ENCODE peak calls at places on chromosome 22, in six cellular contexts. One of them, this sample, is unnamed.

GRCh38 chr22:24776525-24776924 is 2.0 kb upstream of the PIWIL3 start:
- DNase-seq in neural progenitor cell: no peak
- DNase-seq in ovary: no peak
- DNase-seq in AG04449: no peak
- DNase-seq in dorsolateral prefrontal cortex: no peak
- DNase-seq in heart left ventricle: no peak
- DNase-seq in this sample: no peak

GRCh38 chr22:17418890-17419324 is 49.6 kb downstream of the CECR2 start:
- DNase-seq in AG04449: no peak
- DNase-seq in dorsolateral prefrontal cortex: no peak
- DNase-seq in ovary: no peak
- DNase-seq in neural progenitor cell: peak; percentile 9
- DNase-seq in heart left ventricle: no peak
- DNase-seq in this sample: no peak

GRCh38 chr22:39205344-39206021 is 39.3 kb downstream of the PDGFB start:
- DNase-seq in ovary: no peak
- DNase-seq in neural progenitor cell: no peak
- DNase-seq in AG04449: no peak
- DNase-seq in dorsolateral prefrontal cortex: no peak
- DNase-seq in heart left ventricle: no peak
- DNase-seq in this sample: peak; percentile 49

GRCh38 chr22:31883989-31884388 is 60.3 kb upstream of the YWHAH start:
- DNase-seq in heart left ventricle: no peak
- DNase-seq in dorsolateral prefrontal cortex: no peak
- DNase-seq in neural progenitor cell: no peak
- DNase-seq in ovary: no peak
- DNase-seq in AG04449: no peak
- DNase-seq in this sample: no peak

GRCh38 chr22:39980635-39981034 is 14.1 kb upstream of the FAM83F start:
- DNase-seq in neural progenitor cell: no peak
- DNase-seq in ovary: no peak
- DNase-seq in heart left ventricle: no peak
- DNase-seq in dorsolateral prefrontal cortex: peak; percentile 33
- DNase-seq in AG04449: no peak
- DNase-seq in this sample: no peak

GRCh38 chr22:31141551-31141950 is 1.2 kb upstream of the PLA2G3 start:
- DNase-seq in dorsolateral prefrontal cortex: no peak
- DNase-seq in AG04449: no peak
- DNase-seq in ovary: no peak
- DNase-seq in heart left ventricle: no peak
- DNase-seq in neural progenitor cell: no peak
- DNase-seq in this sample: no peak

GRCh38 chr22:28019360-28019759 is 100.3 kb upstream of the PITPNB start:
- DNase-seq in AG04449: no peak
- DNase-seq in neural progenitor cell: no peak
- DNase-seq in dorsolateral prefrontal cortex: peak; percentile 18
- DNase-seq in heart left ventricle: no peak
- DNase-seq in ovary: peak; percentile 34
- DNase-seq in this sample: no peak

GRCh38 chr22:23180893-23181762 is 819 bp downstream of the BCR start:
- DNase-seq in AG04449: no peak
- DNase-seq in neural progenitor cell: peak; percentile 27
- DNase-seq in ovary: peak; percentile 54
- DNase-seq in dorsolateral prefrontal cortex: no peak
- DNase-seq in heart left ventricle: no peak
- DNase-seq in this sample: no peak

GRCh38 chr22:43226368-43226979 is 39.5 kb upstream of the TTLL12 start:
- DNase-seq in neural progenitor cell: peak; percentile 89
- DNase-seq in heart left ventricle: no peak
- DNase-seq in dorsolateral prefrontal cortex: no peak
- DNase-seq in ovary: peak; percentile 70
- DNase-seq in AG04449: no peak
- DNase-seq in this sample: no peak
- TF ChIP-seq CTCF in neural progenitor cell: peak; percentile 35
- TF ChIP-seq CTCF in heart left ventricle: no peak
- TF ChIP-seq CTCF in dorsolateral prefrontal cortex: no peak
- TF ChIP-seq CTCF in ovary: no peak
- TF ChIP-seq CTCF in AG04449: peak; percentile 37
- TF ChIP-seq CTCF in this sample: no peak

GRCh38 chr22:45742866-45743450 is 71.3 kb downstream of the ATXN10 start:
- DNase-seq in ovary: no peak
- DNase-seq in dorsolateral prefrontal cortex: no peak
- DNase-seq in neural progenitor cell: no peak
- DNase-seq in AG04449: no peak
- DNase-seq in heart left ventricle: no peak
- DNase-seq in this sample: no peak
- H3K4me3 ChIP-seq in ovary: no peak overlapping the region
- H3K4me3 ChIP-seq in dorsolateral prefrontal cortex: no peak overlapping the region
- H3K4me3 ChIP-seq in neural progenitor cell: no peak overlapping the region
- H3K4me3 ChIP-seq in AG04449: no peak overlapping the region
- H3K4me3 ChIP-seq in heart left ventricle: no peak overlapping the region
- H3K4me3 ChIP-seq in this sample: no peak overlapping the region

GRCh38 chr22:46452195-46453005 is 85.0 kb downstream of the CELSR1 start:
- DNase-seq in AG04449: no peak
- DNase-seq in dorsolateral prefrontal cortex: no peak
- DNase-seq in neural progenitor cell: no peak
- DNase-seq in heart left ventricle: no peak
- DNase-seq in ovary: no peak
- DNase-seq in this sample: no peak

GRCh38 chr22:46454233-46454909 is 83.0 kb downstream of the CELSR1 start:
- DNase-seq in heart left ventricle: no peak
- DNase-seq in ovary: no peak
- DNase-seq in AG04449: no peak
- DNase-seq in neural progenitor cell: no peak
- DNase-seq in dorsolateral prefrontal cortex: no peak
- DNase-seq in this sample: no peak

GRCh38 chr22:46453829-46454220 is 83.6 kb downstream of the CELSR1 start:
- DNase-seq in dorsolateral prefrontal cortex: no peak
- DNase-seq in AG04449: no peak
- DNase-seq in heart left ventricle: no peak
- DNase-seq in neural progenitor cell: no peak
- DNase-seq in ovary: no peak
- DNase-seq in this sample: no peak

GRCh38 chr22:46451741-46452140 is 85.7 kb downstream of the CELSR1 start:
- DNase-seq in dorsolateral prefrontal cortex: no peak
- DNase-seq in neural progenitor cell: no peak
- DNase-seq in heart left ventricle: no peak
- DNase-seq in ovary: no peak
- DNase-seq in AG04449: no peak
- DNase-seq in this sample: no peak

DNA sequence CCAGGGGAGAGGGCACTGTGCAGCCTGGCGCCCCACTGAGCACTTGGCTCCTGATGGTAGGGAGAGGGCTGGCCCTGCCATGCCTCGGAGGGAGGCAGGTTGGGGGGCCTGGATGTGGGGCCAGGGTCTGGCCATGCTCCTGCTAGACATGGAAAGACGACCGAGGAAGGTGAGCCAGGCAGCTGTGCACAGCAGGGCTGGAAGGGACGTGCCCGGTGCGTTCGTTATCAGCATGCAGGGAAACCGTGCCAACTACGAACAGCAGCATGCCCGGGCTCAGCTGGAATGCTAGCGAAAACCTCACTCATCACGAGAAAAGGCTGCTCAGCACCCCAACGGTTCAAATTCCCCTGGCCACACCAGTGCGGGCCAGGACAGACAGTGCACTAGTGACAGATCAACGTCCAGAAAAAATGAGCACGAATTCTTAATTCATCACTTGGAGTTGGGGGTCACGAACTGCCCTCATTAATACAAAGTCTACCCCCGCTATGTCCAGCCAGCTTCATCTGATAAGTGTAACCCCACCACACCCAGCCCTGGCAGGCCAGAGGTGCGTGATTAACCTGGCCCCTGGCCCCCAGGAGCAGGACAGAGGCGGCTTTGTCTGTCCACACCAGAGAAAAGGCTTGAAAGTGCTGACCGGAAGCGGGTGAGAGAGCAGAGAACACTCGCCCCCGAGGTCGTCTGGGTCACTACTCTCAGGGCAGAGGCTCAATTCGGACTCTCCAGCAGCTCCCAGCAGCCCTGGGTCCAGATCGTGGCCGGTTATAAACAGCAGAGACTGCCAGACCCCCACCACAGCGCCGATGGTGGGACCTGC is 84.2 kb downstream of the CELSR1 start:
- DNase-seq in neural progenitor cell: no peak
- DNase-seq in ovary: no peak
- DNase-seq in dorsolateral prefrontal cortex: no peak
- DNase-seq in AG04449: no peak
- DNase-seq in heart left ventricle: no peak
- DNase-seq in this sample: no peak
- TF ChIP-seq CTCF in neural progenitor cell: no peak
- TF ChIP-seq CTCF in ovary: no peak
- TF ChIP-seq CTCF in dorsolateral prefrontal cortex: no peak
- TF ChIP-seq CTCF in AG04449: no peak
- TF ChIP-seq CTCF in heart left ventricle: no peak
- TF ChIP-seq CTCF in this sample: no peak

GRCh38 chr22:49452362-49452946 is 375.2 kb downstream of the BRD1 start:
- DNase-seq in AG04449: no peak
- DNase-seq in neural progenitor cell: no peak
- DNase-seq in heart left ventricle: no peak
- DNase-seq in ovary: no peak
- DNase-seq in dorsolateral prefrontal cortex: no peak
- DNase-seq in this sample: no peak

GRCh38 chr22:49449811-49450386 is 377.8 kb downstream of the BRD1 start:
- DNase-seq in ovary: no peak
- DNase-seq in neural progenitor cell: peak; percentile 60
- DNase-seq in heart left ventricle: no peak
- DNase-seq in AG04449: no peak
- DNase-seq in dorsolateral prefrontal cortex: no peak
- DNase-seq in this sample: no peak

GRCh38 chr22:49451070-49451840 is 376.4 kb downstream of the BRD1 start:
- DNase-seq in ovary: no peak
- DNase-seq in dorsolateral prefrontal cortex: no peak
- DNase-seq in AG04449: no peak
- DNase-seq in heart left ventricle: no peak
- DNase-seq in neural progenitor cell: no peak
- DNase-seq in this sample: no peak

GRCh38 chr22:49449377-49449776 is 378.3 kb downstream of the BRD1 start:
- DNase-seq in heart left ventricle: no peak
- DNase-seq in dorsolateral prefrontal cortex: no peak
- DNase-seq in neural progenitor cell: no peak
- DNase-seq in AG04449: no peak
- DNase-seq in ovary: no peak
- DNase-seq in this sample: no peak

DNA sequence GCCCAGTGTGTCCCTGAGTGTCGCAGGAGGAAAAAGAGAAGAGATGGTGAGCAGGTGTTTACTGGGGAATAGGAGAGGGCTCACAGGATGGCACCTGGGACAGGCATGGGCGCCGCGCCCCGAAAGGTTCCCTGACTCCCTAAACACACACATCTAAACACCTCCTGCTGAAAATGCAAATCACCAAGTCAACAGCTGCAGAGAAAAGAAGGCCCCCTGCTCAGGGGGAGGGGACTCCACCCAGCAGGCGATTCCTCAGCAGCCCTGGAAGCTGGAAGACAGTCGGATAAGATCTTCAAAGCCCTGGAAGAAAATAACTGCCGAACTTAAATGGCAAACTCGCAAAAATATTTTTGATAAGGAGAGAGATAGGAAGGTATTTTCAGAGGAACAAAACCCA is 377.2 kb downstream of the BRD1 start:
- DNase-seq in AG04449: no peak
- DNase-seq in dorsolateral prefrontal cortex: no peak
- DNase-seq in ovary: no peak
- DNase-seq in neural progenitor cell: peak; percentile 60
- DNase-seq in heart left ventricle: no peak
- DNase-seq in this sample: no peak
- H3K4me3 ChIP-seq in AG04449: no peak overlapping the region
- H3K4me3 ChIP-seq in dorsolateral prefrontal cortex: no peak overlapping the region
- H3K4me3 ChIP-seq in ovary: no peak overlapping the region
- H3K4me3 ChIP-seq in neural progenitor cell: peak overlapping the region; percentile 32
- H3K4me3 ChIP-seq in heart left ventricle: no peak overlapping the region
- H3K4me3 ChIP-seq in this sample: no peak overlapping the region

GRCh38 chr22:21064917-21065864 is 19.4 kb downstream of the LRRC74B start:
- DNase-seq in heart left ventricle: no peak
- DNase-seq in neural progenitor cell: no peak
- DNase-seq in ovary: no peak
- DNase-seq in dorsolateral prefrontal cortex: no peak
- DNase-seq in AG04449: no peak
- DNase-seq in this sample: no peak
- TF ChIP-seq CTCF in heart left ventricle: no peak
- TF ChIP-seq CTCF in neural progenitor cell: no peak
- TF ChIP-seq CTCF in ovary: no peak
- TF ChIP-seq CTCF in dorsolateral prefrontal cortex: no peak
- TF ChIP-seq CTCF in AG04449: no peak
- TF ChIP-seq CTCF in this sample: no peak